ENCODE peak calls at places on chromosomes 12 and 14, in five cellular contexts. One of them, this sample, is unnamed.

GRCh38 chr14:88955470-88955869 is 131.0 kb downstream of the TTC8 start:
- DNase-seq in BJ: no peak
- DNase-seq in aorta: no peak
- DNase-seq in tibial nerve: no peak
- DNase-seq in fibroblast of pulmonary artery: no peak
- DNase-seq in this sample: no peak

GRCh38 chr12:68899251-68899771 is 33.7 kb downstream of the CPM start:
- DNase-seq in BJ: peak; percentile 74
- DNase-seq in aorta: no peak
- DNase-seq in tibial nerve: peak; percentile 30
- DNase-seq in fibroblast of pulmonary artery: peak; percentile 74
- DNase-seq in this sample: peak; percentile 88

GRCh38 chr12:88931598-88931997 is 351.3 kb upstream of the KITLG start:
- DNase-seq in BJ: no peak
- DNase-seq in aorta: no peak
- DNase-seq in tibial nerve: no peak
- DNase-seq in fibroblast of pulmonary artery: no peak
- DNase-seq in this sample: no peak

GRCh38 chr14:50620341-50620740 is 47.8 kb downstream of the SAV1 start:
- DNase-seq in BJ: no peak
- DNase-seq in aorta: no peak
- DNase-seq in tibial nerve: no peak
- DNase-seq in fibroblast of pulmonary artery: peak; percentile 24
- DNase-seq in this sample: no peak

GRCh38 chr12:85275359-85275758 is 4.7 kb upstream of the ALX1 start:
- DNase-seq in BJ: no peak
- DNase-seq in aorta: no peak
- DNase-seq in tibial nerve: no peak
- DNase-seq in fibroblast of pulmonary artery: no peak
- DNase-seq in this sample: no peak

GRCh38 chr14:100710391-100711116 is 16.1 kb upstream of the DLK1 start:
- DNase-seq in BJ: no peak
- DNase-seq in aorta: no peak
- DNase-seq in tibial nerve: no peak
- DNase-seq in fibroblast of pulmonary artery: no peak
- DNase-seq in this sample: no peak

GRCh38 chr14:20655851-20656250 is 14.4 kb upstream of the OR6S1 start:
- DNase-seq in BJ: no peak
- DNase-seq in aorta: no peak
- DNase-seq in tibial nerve: no peak
- DNase-seq in fibroblast of pulmonary artery: no peak
- DNase-seq in this sample: no peak

GRCh38 chr12:55816876-55817351 is 610 bp downstream of the SARNP start:
- DNase-seq in BJ: no peak
- DNase-seq in aorta: no peak
- DNase-seq in tibial nerve: no peak
- DNase-seq in fibroblast of pulmonary artery: peak; percentile 42
- DNase-seq in this sample: no peak

GRCh38 chr12:24948816-24949722 is at the start of gene BCAT1:
- DNase-seq in BJ: no peak
- DNase-seq in aorta: peak; percentile 88
- DNase-seq in tibial nerve: peak; percentile 58
- DNase-seq in fibroblast of pulmonary artery: peak; percentile 85
- DNase-seq in this sample: peak; percentile 68

GRCh38 chr12:132665794-132666193 is 21.3 kb downstream of the POLE start:
- DNase-seq in BJ: no peak
- DNase-seq in aorta: no peak
- DNase-seq in tibial nerve: no peak
- DNase-seq in fibroblast of pulmonary artery: no peak
- DNase-seq in this sample: no peak

GRCh38 chr12:127041985-127042625 is 1224.9 kb upstream of the TMEM132C start:
- DNase-seq in BJ: no peak
- DNase-seq in aorta: no peak
- DNase-seq in tibial nerve: no peak
- DNase-seq in fibroblast of pulmonary artery: no peak
- DNase-seq in this sample: no peak

GRCh38 chr14:65940056-65940735 is 527.7 kb downstream of the FUT8 start:
- DNase-seq in BJ: no peak
- DNase-seq in aorta: no peak
- DNase-seq in tibial nerve: no peak
- DNase-seq in fibroblast of pulmonary artery: no peak
- DNase-seq in this sample: no peak

GRCh38 chr12:7017870-7018349 is 366 bp downstream of the LPCAT3 start:
- DNase-seq in BJ: no peak
- DNase-seq in aorta: no peak
- DNase-seq in tibial nerve: peak; percentile 20
- DNase-seq in fibroblast of pulmonary artery: no peak
- DNase-seq in this sample: no peak

GRCh38 chr12:20438307-20438779 is 70.0 kb downstream of the PDE3A start:
- DNase-seq in BJ: no peak
- DNase-seq in aorta: no peak
- DNase-seq in tibial nerve: no peak
- DNase-seq in fibroblast of pulmonary artery: peak; percentile 85
- DNase-seq in this sample: peak; percentile 53

GRCh38 chr14:73613046-73613383 is 698 bp downstream of the ACOT6 start:
- DNase-seq in BJ: no peak
- DNase-seq in aorta: no peak
- DNase-seq in tibial nerve: peak; percentile 7
- DNase-seq in fibroblast of pulmonary artery: no peak
- DNase-seq in this sample: no peak

GRCh38 chr14:69610020-69610858 is 1.2 kb upstream of the SUSD6 start:
- DNase-seq in BJ: no peak
- DNase-seq in aorta: no peak
- DNase-seq in tibial nerve: peak; percentile 16
- DNase-seq in fibroblast of pulmonary artery: no peak
- DNase-seq in this sample: no peak
- H3K4me3 ChIP-seq in BJ: peak overlapping the region; percentile 42
- H3K4me3 ChIP-seq in aorta: no peak overlapping the region
- H3K4me3 ChIP-seq in tibial nerve: peak overlapping the region; percentile 89
- H3K4me3 ChIP-seq in fibroblast of pulmonary artery: peak overlapping the region; percentile 67
- H3K4me3 ChIP-seq in this sample: peak overlapping the region; percentile 56

DNA sequence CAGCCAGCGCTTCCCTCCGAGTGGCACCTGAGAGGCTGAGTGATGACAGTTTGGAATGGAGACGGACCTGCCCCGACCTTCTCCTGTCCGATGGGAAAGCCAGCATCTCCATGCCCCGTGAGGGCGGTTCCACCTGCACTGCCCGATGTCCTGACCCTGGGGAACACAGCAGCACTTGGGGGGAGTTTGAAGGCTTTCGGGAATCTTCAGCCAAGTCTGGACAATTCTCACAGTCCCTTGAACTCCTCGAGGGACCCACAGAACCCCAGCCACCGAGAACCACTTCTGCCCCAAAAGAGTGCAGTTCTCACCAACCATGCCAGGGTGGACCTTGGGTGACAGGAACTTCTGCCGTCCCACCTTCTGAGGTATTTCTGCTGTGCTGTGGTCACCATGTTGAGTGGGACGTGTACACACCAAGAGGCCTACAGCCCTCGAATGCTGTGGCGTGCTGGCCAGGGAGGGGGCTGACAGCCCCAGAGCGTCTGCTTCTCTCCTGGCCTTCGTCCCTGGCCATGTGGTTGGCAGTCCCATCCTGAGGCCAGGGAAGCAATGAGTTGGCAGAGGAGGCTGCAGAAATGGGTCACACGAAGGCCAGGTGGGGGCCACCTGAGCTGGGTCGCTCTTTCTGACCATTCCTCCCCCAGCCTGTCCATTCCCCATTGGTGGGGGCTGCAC is 1.0 kb downstream of the CLBA1 start:
- DNase-seq in BJ: no peak
- DNase-seq in aorta: no peak
- DNase-seq in tibial nerve: no peak
- DNase-seq in fibroblast of pulmonary artery: no peak
- DNase-seq in this sample: no peak
- H3K4me3 ChIP-seq in BJ: peak overlapping the region; percentile 67
- H3K4me3 ChIP-seq in aorta: no peak overlapping the region
- H3K4me3 ChIP-seq in tibial nerve: peak overlapping the region; percentile 97
- H3K4me3 ChIP-seq in fibroblast of pulmonary artery: peak overlapping the region; percentile 69
- H3K4me3 ChIP-seq in this sample: peak overlapping the region; percentile 79

GRCh38 chr12:3882896-3883564 is 9.8 kb upstream of the PARP11 start:
- DNase-seq in BJ: no peak
- DNase-seq in aorta: no peak
- DNase-seq in tibial nerve: no peak
- DNase-seq in fibroblast of pulmonary artery: peak; percentile 36
- DNase-seq in this sample: no peak

GRCh38 chr12:3888654-3889053 is 15.5 kb upstream of the PARP11 start:
- DNase-seq in BJ: no peak
- DNase-seq in aorta: no peak
- DNase-seq in tibial nerve: no peak
- DNase-seq in fibroblast of pulmonary artery: no peak
- DNase-seq in this sample: no peak

GRCh38 chr12:3882396-3882795 is 9.2 kb upstream of the PARP11 start:
- DNase-seq in BJ: no peak
- DNase-seq in aorta: no peak
- DNase-seq in tibial nerve: no peak
- DNase-seq in fibroblast of pulmonary artery: no peak
- DNase-seq in this sample: no peak

GRCh38 chr12:3884671-3885070 is 11.5 kb upstream of the PARP11 start:
- DNase-seq in BJ: no peak
- DNase-seq in aorta: no peak
- DNase-seq in tibial nerve: no peak
- DNase-seq in fibroblast of pulmonary artery: no peak
- DNase-seq in this sample: no peak

DNA sequence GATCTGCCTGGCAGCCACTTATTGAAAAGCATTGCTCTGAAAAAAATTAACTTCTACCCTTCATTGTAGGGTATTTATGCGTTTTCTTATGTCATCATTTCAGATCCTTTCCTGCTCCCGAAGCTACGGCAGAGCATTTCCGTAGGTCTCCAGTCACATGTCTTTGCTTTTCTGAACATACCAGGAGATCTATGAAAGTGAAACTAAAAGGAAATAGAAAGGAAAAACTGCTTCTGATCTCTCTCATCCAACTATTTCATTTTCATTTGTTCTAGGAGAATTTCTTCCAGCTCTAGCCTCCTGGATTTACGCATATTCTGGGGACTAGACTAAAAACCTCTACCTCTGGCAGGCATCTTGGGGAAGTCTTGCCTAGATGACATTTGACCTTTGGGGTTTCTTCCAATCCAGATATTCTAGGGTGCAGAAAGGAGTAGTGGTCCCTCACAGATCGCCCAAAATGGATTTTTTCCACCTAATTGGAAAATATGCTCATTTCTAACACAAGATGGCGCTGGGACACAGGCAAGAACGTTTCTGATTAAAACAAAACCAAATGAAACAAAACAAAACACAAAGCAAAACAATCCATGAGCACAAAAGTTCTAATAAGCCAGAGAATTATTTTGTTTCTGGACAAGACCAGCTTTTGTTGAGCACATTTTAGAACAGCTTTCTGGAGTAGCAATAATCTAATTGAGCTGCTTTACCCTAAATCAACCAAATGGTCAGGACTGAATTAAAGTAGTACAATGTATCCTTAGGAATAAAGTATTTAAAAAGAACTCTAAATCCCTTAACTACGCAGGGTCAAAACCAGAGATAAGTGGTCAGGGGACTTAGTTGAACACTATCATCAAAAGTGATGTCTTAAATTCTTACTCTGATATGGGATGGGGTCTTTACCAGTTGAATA is 12.2 kb upstream of the PARP11 start:
- DNase-seq in BJ: no peak
- DNase-seq in aorta: no peak
- DNase-seq in tibial nerve: peak; percentile 56
- DNase-seq in fibroblast of pulmonary artery: peak; percentile 72
- DNase-seq in this sample: no peak
- H3K4me3 ChIP-seq in BJ: peak overlapping the region; percentile 34
- H3K4me3 ChIP-seq in aorta: peak overlapping the region; percentile 94
- H3K4me3 ChIP-seq in tibial nerve: peak overlapping the region; percentile 55
- H3K4me3 ChIP-seq in fibroblast of pulmonary artery: peak overlapping the region; percentile 57
- H3K4me3 ChIP-seq in this sample: peak overlapping the region; percentile 58

GRCh38 chr14:64539186-64539552 is 1.4 kb upstream of the HSPA2 start:
- DNase-seq in BJ: no peak
- DNase-seq in aorta: no peak
- DNase-seq in tibial nerve: no peak
- DNase-seq in fibroblast of pulmonary artery: no peak
- DNase-seq in this sample: no peak

GRCh38 chr14:64541971-64542838 is 1.7 kb downstream of the HSPA2 start:
- DNase-seq in BJ: no peak
- DNase-seq in aorta: peak; percentile 50
- DNase-seq in tibial nerve: no peak
- DNase-seq in fibroblast of pulmonary artery: no peak
- DNase-seq in this sample: no peak

GRCh38 chr14:64540208-64541202 is at the start of gene HSPA2:
- DNase-seq in BJ: peak; percentile 96
- DNase-seq in aorta: peak; percentile 99
- DNase-seq in tibial nerve: peak; percentile 97
- DNase-seq in fibroblast of pulmonary artery: peak; percentile 100
- DNase-seq in this sample: peak; percentile 99

GRCh38 chr14:64542839-64543207 is 2.3 kb downstream of the HSPA2 start:
- DNase-seq in BJ: no peak
- DNase-seq in aorta: no peak
- DNase-seq in tibial nerve: no peak
- DNase-seq in fibroblast of pulmonary artery: no peak
- DNase-seq in this sample: no peak

GRCh38 chr14:64541261-64541970 is 875 bp downstream of the HSPA2 start:
- DNase-seq in BJ: no peak
- DNase-seq in aorta: peak; percentile 67
- DNase-seq in tibial nerve: no peak
- DNase-seq in fibroblast of pulmonary artery: no peak
- DNase-seq in this sample: no peak
- H3K4me3 ChIP-seq in BJ: peak overlapping the region; percentile 55
- H3K4me3 ChIP-seq in aorta: peak overlapping the region; percentile 13
- H3K4me3 ChIP-seq in tibial nerve: peak overlapping the region; percentile 69
- H3K4me3 ChIP-seq in fibroblast of pulmonary artery: no peak overlapping the region
- H3K4me3 ChIP-seq in this sample: peak overlapping the region; percentile 40

GRCh38 chr12:50934981-50935807 is 17.1 kb upstream of the HIGD1C start:
- DNase-seq in BJ: peak; percentile 37
- DNase-seq in aorta: no peak
- DNase-seq in tibial nerve: no peak
- DNase-seq in fibroblast of pulmonary artery: peak; percentile 68
- DNase-seq in this sample: no peak

GRCh38 chr12:50936821-50937220 is 15.5 kb upstream of the HIGD1C start:
- DNase-seq in BJ: no peak
- DNase-seq in aorta: no peak
- DNase-seq in tibial nerve: no peak
- DNase-seq in fibroblast of pulmonary artery: no peak
- DNase-seq in this sample: no peak

GRCh38 chr12:50933459-50934124 is 18.8 kb upstream of the HIGD1C start:
- DNase-seq in BJ: no peak
- DNase-seq in aorta: no peak
- DNase-seq in tibial nerve: no peak
- DNase-seq in fibroblast of pulmonary artery: peak; percentile 19
- DNase-seq in this sample: no peak

GRCh38 chr12:50932787-50933280 is 19.5 kb upstream of the HIGD1C start:
- DNase-seq in BJ: no peak
- DNase-seq in aorta: no peak
- DNase-seq in tibial nerve: no peak
- DNase-seq in fibroblast of pulmonary artery: no peak
- DNase-seq in this sample: no peak

DNA sequence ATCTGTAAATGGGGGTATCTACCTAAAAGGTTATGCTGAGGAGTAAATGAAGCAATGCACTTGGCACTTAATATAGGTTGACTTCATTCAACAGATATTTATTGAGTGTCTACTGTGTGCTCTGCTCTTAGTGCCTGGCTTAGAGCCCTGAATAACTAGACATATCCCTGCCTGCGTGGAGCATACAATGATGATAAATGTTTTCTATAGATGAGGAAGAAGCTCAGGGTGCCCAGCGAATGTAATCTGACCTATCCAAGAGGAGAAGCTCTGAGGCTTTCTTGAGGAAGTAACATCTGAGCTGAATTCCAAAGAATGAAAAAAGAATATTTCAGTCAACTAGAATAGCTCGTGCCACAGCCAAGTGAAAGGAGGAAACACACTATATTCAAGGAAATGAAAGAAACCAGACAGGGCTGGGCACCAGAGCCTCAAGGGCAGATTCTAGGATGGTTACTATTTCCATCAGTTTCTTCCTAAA is 17.9 kb upstream of the HIGD1C start:
- DNase-seq in BJ: no peak
- DNase-seq in aorta: no peak
- DNase-seq in tibial nerve: no peak
- DNase-seq in fibroblast of pulmonary artery: peak; percentile 48
- DNase-seq in this sample: no peak
- H3K4me3 ChIP-seq in BJ: no peak overlapping the region
- H3K4me3 ChIP-seq in aorta: no peak overlapping the region
- H3K4me3 ChIP-seq in tibial nerve: no peak overlapping the region
- H3K4me3 ChIP-seq in fibroblast of pulmonary artery: no peak overlapping the region
- H3K4me3 ChIP-seq in this sample: no peak overlapping the region

This sample was measured in skeletal muscle cell.